ENCODE peak calls at places on chromosomes 2 and 18, in five cellular contexts. One of them, this sample, is unnamed.

GRCh38 chr2:46097714-46098480 is 199.3 kb upstream of the EPAS1 start:
- DNase-seq in upper lobe of right lung: no peak
- DNase-seq in tibial nerve: no peak
- DNase-seq in BE2C: no peak
- DNase-seq in heart left ventricle: peak; percentile 65
- DNase-seq in this sample: peak; percentile 96

GRCh38 chr18:12085786-12086185 is 7.9 kb upstream of the ANKRD62 start:
- DNase-seq in upper lobe of right lung: no peak
- DNase-seq in heart left ventricle: no peak
- DNase-seq in tibial nerve: no peak
- DNase-seq in BE2C: no peak
- DNase-seq in this sample: no peak

GRCh38 chr2:220241423-220241822 is 614.0 kb downstream of the SLC4A3 start:
- DNase-seq in BE2C: no peak
- DNase-seq in heart left ventricle: no peak
- DNase-seq in upper lobe of right lung: no peak
- DNase-seq in tibial nerve: no peak
- DNase-seq in this sample: no peak

GRCh38 chr2:178082646-178083045 is 10.1 kb upstream of the PDE11A start:
- DNase-seq in tibial nerve: no peak
- DNase-seq in upper lobe of right lung: no peak
- DNase-seq in BE2C: no peak
- DNase-seq in heart left ventricle: no peak
- DNase-seq in this sample: no peak

GRCh38 chr2:150610670-150611279 is 123.3 kb upstream of the RND3 start:
- DNase-seq in heart left ventricle: no peak
- DNase-seq in upper lobe of right lung: no peak
- DNase-seq in BE2C: peak; percentile 8
- DNase-seq in tibial nerve: no peak
- DNase-seq in this sample: no peak

GRCh38 chr18:9914334-9914583 is 443 bp downstream of the VAPA start:
- DNase-seq in heart left ventricle: no peak
- DNase-seq in tibial nerve: no peak
- DNase-seq in BE2C: no peak
- DNase-seq in upper lobe of right lung: no peak
- DNase-seq in this sample: no peak

GRCh38 chr2:69624153-69624552 is 19.4 kb downstream of the AAK1 start:
- DNase-seq in heart left ventricle: no peak
- DNase-seq in upper lobe of right lung: no peak
- DNase-seq in BE2C: no peak
- DNase-seq in tibial nerve: no peak
- DNase-seq in this sample: no peak

GRCh38 chr2:119823734-119824334 is 64.1 kb downstream of the PTPN4 start:
- DNase-seq in upper lobe of right lung: no peak
- DNase-seq in BE2C: peak; percentile 32
- DNase-seq in tibial nerve: no peak
- DNase-seq in heart left ventricle: no peak
- DNase-seq in this sample: peak; percentile 19

GRCh38 chr2:165617720-165618119 is 148.2 kb downstream of the CSRNP3 start:
- DNase-seq in heart left ventricle: no peak
- DNase-seq in BE2C: peak; percentile 8
- DNase-seq in upper lobe of right lung: no peak
- DNase-seq in tibial nerve: no peak
- DNase-seq in this sample: no peak

GRCh38 chr2:181573140-181573736 is 83.7 kb downstream of the CERKL start:
- DNase-seq in heart left ventricle: no peak
- DNase-seq in tibial nerve: no peak
- DNase-seq in BE2C: no peak
- DNase-seq in upper lobe of right lung: no peak
- DNase-seq in this sample: no peak

GRCh38 chr18:5630057-5630765 is 86.4 kb upstream of the EPB41L3 start:
- DNase-seq in BE2C: peak; percentile 16
- DNase-seq in heart left ventricle: peak; percentile 87
- DNase-seq in tibial nerve: peak; percentile 51
- DNase-seq in upper lobe of right lung: peak; percentile 91
- DNase-seq in this sample: no peak

GRCh38 chr18:36769611-36770314 is 59.0 kb downstream of the TPGS2 start:
- DNase-seq in tibial nerve: no peak
- DNase-seq in upper lobe of right lung: no peak
- DNase-seq in heart left ventricle: peak; percentile 33
- DNase-seq in BE2C: peak; percentile 46
- DNase-seq in this sample: no peak

GRCh38 chr2:224085246-224085645 is 46.2 kb upstream of the SERPINE2 start:
- DNase-seq in upper lobe of right lung: no peak
- DNase-seq in tibial nerve: no peak
- DNase-seq in BE2C: no peak
- DNase-seq in heart left ventricle: no peak
- DNase-seq in this sample: no peak

GRCh38 chr18:25275414-25276001 is 76.5 kb downstream of the ZNF521 start:
- DNase-seq in tibial nerve: no peak
- DNase-seq in upper lobe of right lung: no peak
- DNase-seq in heart left ventricle: no peak
- DNase-seq in BE2C: no peak
- DNase-seq in this sample: no peak

GRCh38 chr2:203928849-203929248 is 7.7 kb upstream of the ICOS start:
- DNase-seq in tibial nerve: no peak
- DNase-seq in upper lobe of right lung: no peak
- DNase-seq in BE2C: no peak
- DNase-seq in heart left ventricle: no peak
- DNase-seq in this sample: no peak

GRCh38 chr2:69340101-69340775 is 46.8 kb downstream of the GFPT1 start:
- DNase-seq in tibial nerve: no peak
- DNase-seq in heart left ventricle: no peak
- DNase-seq in upper lobe of right lung: no peak
- DNase-seq in BE2C: no peak
- DNase-seq in this sample: peak; percentile 10

GRCh38 chr2:188199716-188200128 is 92.0 kb upstream of the GULP1 start:
- DNase-seq in tibial nerve: no peak
- DNase-seq in BE2C: no peak
- DNase-seq in upper lobe of right lung: no peak
- DNase-seq in heart left ventricle: no peak
- DNase-seq in this sample: peak; percentile 73

GRCh38 chr2:56754066-56754615 is 570.4 kb downstream of the CCDC85A start:
- DNase-seq in upper lobe of right lung: no peak
- DNase-seq in heart left ventricle: peak; percentile 78
- DNase-seq in BE2C: no peak
- DNase-seq in tibial nerve: no peak
- DNase-seq in this sample: no peak

GRCh38 chr2:11777066-11777782 is 30.8 kb downstream of the LPIN1 start:
- DNase-seq in upper lobe of right lung: no peak
- DNase-seq in BE2C: no peak
- DNase-seq in tibial nerve: peak; percentile 46
- DNase-seq in heart left ventricle: no peak
- DNase-seq in this sample: no peak

GRCh38 chr2:160085662-160086061 is 23.2 kb upstream of the PLA2R1 start:
- DNase-seq in heart left ventricle: no peak
- DNase-seq in BE2C: no peak
- DNase-seq in upper lobe of right lung: no peak
- DNase-seq in tibial nerve: no peak
- DNase-seq in this sample: no peak

GRCh38 chr2:241053576-241054251 is 48.4 kb downstream of the MTERF4 start:
- DNase-seq in tibial nerve: peak; percentile 3
- DNase-seq in heart left ventricle: no peak
- DNase-seq in upper lobe of right lung: no peak
- DNase-seq in BE2C: no peak
- DNase-seq in this sample: no peak

GRCh38 chr2:149741646-149742045 is 154.1 kb upstream of the MMADHC start:
- DNase-seq in heart left ventricle: no peak
- DNase-seq in tibial nerve: no peak
- DNase-seq in BE2C: no peak
- DNase-seq in upper lobe of right lung: no peak
- DNase-seq in this sample: peak; percentile 84

GRCh38 chr18:9055185-9055584 is 47.3 kb upstream of the NDUFV2 start:
- DNase-seq in tibial nerve: no peak
- DNase-seq in heart left ventricle: no peak
- DNase-seq in BE2C: no peak
- DNase-seq in upper lobe of right lung: no peak
- DNase-seq in this sample: peak; percentile 42

DNA sequence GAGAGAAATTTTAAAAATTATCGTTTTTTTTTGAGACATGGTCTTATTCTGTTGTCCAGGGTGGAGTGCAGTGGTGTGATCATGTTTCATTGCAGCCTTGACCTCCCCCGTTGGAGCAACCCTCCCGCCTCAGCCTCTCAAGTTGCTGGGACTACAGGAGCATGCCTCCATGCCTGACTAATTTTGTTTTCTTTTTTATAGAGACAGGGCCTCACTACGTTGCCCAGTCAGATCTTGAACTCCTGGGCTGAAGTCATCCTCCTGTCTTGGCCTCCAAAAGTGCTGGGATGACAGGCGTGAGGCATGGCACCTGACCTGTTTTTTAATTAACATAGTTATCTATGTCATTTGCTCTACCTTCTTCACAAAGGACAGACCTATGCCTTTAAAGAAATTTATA is 3.5 kb downstream of the RNF138 start:
- DNase-seq in heart left ventricle: no peak
- DNase-seq in upper lobe of right lung: no peak
- DNase-seq in BE2C: no peak
- DNase-seq in tibial nerve: no peak
- DNase-seq in this sample: no peak
- H3K4me3 ChIP-seq in heart left ventricle: no peak overlapping the region
- H3K4me3 ChIP-seq in upper lobe of right lung: no peak overlapping the region
- H3K4me3 ChIP-seq in BE2C: no peak overlapping the region
- H3K4me3 ChIP-seq in tibial nerve: no peak overlapping the region
- H3K4me3 ChIP-seq in this sample: no peak overlapping the region

GRCh38 chr2:186572705-186573104 is 17.2 kb upstream of the ITGAV start:
- DNase-seq in BE2C: no peak
- DNase-seq in upper lobe of right lung: no peak
- DNase-seq in tibial nerve: no peak
- DNase-seq in heart left ventricle: no peak
- DNase-seq in this sample: no peak

GRCh38 chr2:186569906-186570305 is 19.9 kb upstream of the ITGAV start:
- DNase-seq in tibial nerve: no peak
- DNase-seq in upper lobe of right lung: no peak
- DNase-seq in BE2C: no peak
- DNase-seq in heart left ventricle: no peak
- DNase-seq in this sample: no peak

GRCh38 chr2:186573528-186573927 is 16.3 kb upstream of the ITGAV start:
- DNase-seq in upper lobe of right lung: no peak
- DNase-seq in tibial nerve: no peak
- DNase-seq in heart left ventricle: no peak
- DNase-seq in BE2C: no peak
- DNase-seq in this sample: no peak

GRCh38 chr2:186575302-186575701 is 14.6 kb upstream of the ITGAV start:
- DNase-seq in heart left ventricle: peak; percentile 44
- DNase-seq in tibial nerve: no peak
- DNase-seq in BE2C: peak; percentile 54
- DNase-seq in upper lobe of right lung: no peak
- DNase-seq in this sample: peak; percentile 98

GRCh38 chr2:186570587-186570986 is 19.3 kb upstream of the ITGAV start:
- DNase-seq in upper lobe of right lung: no peak
- DNase-seq in heart left ventricle: no peak
- DNase-seq in BE2C: no peak
- DNase-seq in tibial nerve: no peak
- DNase-seq in this sample: no peak
- TF ChIP-seq CTCF in upper lobe of right lung: no peak
- TF ChIP-seq CTCF in heart left ventricle: no peak
- TF ChIP-seq CTCF in BE2C: no peak
- TF ChIP-seq CTCF in tibial nerve: no peak
- TF ChIP-seq CTCF in this sample: no peak

GRCh38 chr2:173001664-173002604 is 73.7 kb upstream of the MAP3K20 start:
- DNase-seq in upper lobe of right lung: no peak
- DNase-seq in tibial nerve: no peak
- DNase-seq in BE2C: no peak
- DNase-seq in heart left ventricle: no peak
- DNase-seq in this sample: no peak
- H3K4me3 ChIP-seq in upper lobe of right lung: no peak overlapping the region
- H3K4me3 ChIP-seq in tibial nerve: no peak overlapping the region
- H3K4me3 ChIP-seq in BE2C: no peak overlapping the region
- H3K4me3 ChIP-seq in heart left ventricle: no peak overlapping the region
- H3K4me3 ChIP-seq in this sample: no peak overlapping the region

GRCh38 chr2:197852127-197852526 is 47.7 kb downstream of the PLCL1 start:
- DNase-seq in upper lobe of right lung: no peak
- DNase-seq in tibial nerve: no peak
- DNase-seq in BE2C: peak; percentile 15
- DNase-seq in heart left ventricle: no peak
- DNase-seq in this sample: no peak

GRCh38 chr2:197853549-197853948 is 49.2 kb downstream of the PLCL1 start:
- DNase-seq in heart left ventricle: no peak
- DNase-seq in tibial nerve: no peak
- DNase-seq in upper lobe of right lung: no peak
- DNase-seq in BE2C: no peak
- DNase-seq in this sample: no peak

GRCh38 chr2:197848602-197849001 is 44.2 kb downstream of the PLCL1 start:
- DNase-seq in tibial nerve: no peak
- DNase-seq in upper lobe of right lung: no peak
- DNase-seq in BE2C: no peak
- DNase-seq in heart left ventricle: no peak
- DNase-seq in this sample: no peak

GRCh38 chr2:197850882-197851281 is 46.5 kb downstream of the PLCL1 start:
- DNase-seq in heart left ventricle: no peak
- DNase-seq in upper lobe of right lung: no peak
- DNase-seq in BE2C: no peak
- DNase-seq in tibial nerve: no peak
- DNase-seq in this sample: no peak

DNA sequence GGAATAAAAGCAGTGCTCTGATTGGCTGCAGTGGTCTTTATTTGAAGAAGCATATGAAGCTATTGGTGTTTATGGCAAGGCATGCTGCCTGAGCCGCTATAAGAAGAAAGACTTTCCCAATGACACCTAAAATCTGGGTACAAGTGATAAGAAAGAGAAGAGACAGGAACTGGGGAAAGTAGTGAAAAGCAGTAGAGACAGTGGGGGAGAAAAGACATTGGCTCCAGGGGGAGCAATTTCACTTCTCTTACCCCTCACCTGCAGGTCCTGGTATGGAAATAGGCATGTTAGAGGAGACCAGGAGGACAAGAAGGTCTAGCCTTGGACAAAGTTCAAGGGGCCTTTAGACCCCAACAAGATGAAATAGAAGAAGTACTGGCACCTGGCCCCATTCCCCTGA is 47.1 kb downstream of the PLCL1 start:
- DNase-seq in tibial nerve: no peak
- DNase-seq in heart left ventricle: no peak
- DNase-seq in upper lobe of right lung: no peak
- DNase-seq in BE2C: no peak
- DNase-seq in this sample: no peak
- TF ChIP-seq CTCF in tibial nerve: no peak
- TF ChIP-seq CTCF in heart left ventricle: no peak
- TF ChIP-seq CTCF in upper lobe of right lung: no peak
- TF ChIP-seq CTCF in BE2C: peak; percentile 27
- TF ChIP-seq CTCF in this sample: peak; percentile 5

GRCh38 chr18:61901334-61901986 is 8.7 kb upstream of the RNF152 start:
- DNase-seq in BE2C: peak; percentile 11
- DNase-seq in tibial nerve: no peak
- DNase-seq in heart left ventricle: no peak
- DNase-seq in upper lobe of right lung: no peak
- DNase-seq in this sample: no peak
- H3K4me3 ChIP-seq in BE2C: no peak overlapping the region
- H3K4me3 ChIP-seq in tibial nerve: no peak overlapping the region
- H3K4me3 ChIP-seq in heart left ventricle: no peak overlapping the region
- H3K4me3 ChIP-seq in upper lobe of right lung: no peak overlapping the region
- H3K4me3 ChIP-seq in this sample: no peak overlapping the region

This sample was measured in AG04449.